ENCODE peak calls at places on chromosomes 6 and 20, in ten cellular contexts. L, B, P, I, V, N, K, H, O and R are unnamed samples.

GRCh38 chr6:169905041-169905807 is 153.8 kb downstream of the ERMARD start:
- DNase-seq in O (no peak), K (no peak), I (no peak), L (no peak), P (peak), H (no peak), B (peak), V (no peak), N (no peak), R (no peak)

GRCh38 chr6:161748535-161749386 is 474.9 kb upstream of the AGPAT4 start:
- DNase-seq in H (peak), B (no peak), I (no peak), P (no peak), O (peak), K (peak), L (peak), V (no peak), N (peak), R (no peak)

GRCh38 chr6:46510656-46511055 is 19.4 kb upstream of the RCAN2 start:
- DNase-seq in P (peak), I (no peak), H (no peak), K (no peak), O (no peak), V (no peak), B (peak), N (no peak), L (no peak), R (no peak)

GRCh38 chr6:33578588-33579011 is 1.5 kb downstream of the BAK1 start:
- DNase-seq in K (peak), B (no peak), H (no peak), L (no peak), P (no peak), V (peak), N (no peak), O (no peak), I (no peak), R (no peak)

GRCh38 chr6:156686429-156686939 is 90.7 kb upstream of the ARID1B start:
- DNase-seq in V (peak), O (no peak), I (no peak), K (peak), H (peak), N (peak), L (peak), P (peak), B (no peak), R (peak)

GRCh38 chr20:24779166-24779565 is 169.9 kb upstream of the CST7 start:
- DNase-seq in K (no peak), B (no peak), O (no peak), V (no peak), H (no peak), I (no peak), P (no peak), L (no peak), N (no peak), R (no peak)

GRCh38 chr6:110357298-110357695 is 852 bp downstream of the METTL24 start:
- DNase-seq in K (no peak), P (no peak), V (no peak), B (no peak), N (no peak), O (no peak), I (no peak), H (no peak), L (no peak), R (no peak)

GRCh38 chr20:43583982-43584432 is 6.7 kb upstream of the IFT52 start:
- DNase-seq in K (peak), L (no peak), N (peak), I (peak), V (peak), H (no peak), B (peak), P (peak), O (no peak), R (peak)

GRCh38 chr6:149060300-149060984 is 257.1 kb upstream of the TAB2 start:
- DNase-seq in N (peak), B (no peak), H (no peak), K (peak), O (no peak), I (no peak), V (peak), L (no peak), P (no peak), R (no peak)

GRCh38 chr6:99822741-99823512 is 171.1 kb downstream of the MCHR2 start:
- DNase-seq in H (peak), N (no peak), B (no peak), I (no peak), O (peak), V (peak), K (peak), P (peak), L (peak), R (peak)

GRCh38 chr20:31566658-31567379 is 38.3 kb upstream of the ID1 start:
- DNase-seq in O (no peak), I (no peak), N (no peak), P (peak), V (no peak), L (no peak), K (peak), B (no peak), H (no peak), R (no peak)

GRCh38 chr6:37525460-37526357 is 26.0 kb upstream of the CCDC167 start:
- DNase-seq in L (no peak), V (peak), P (no peak), K (no peak), B (no peak), N (no peak), I (no peak), O (no peak), H (peak), R (no peak)

GRCh38 chr6:148671085-148671484 is 75.7 kb upstream of the UST start:
- DNase-seq in V (no peak), K (no peak), O (no peak), N (no peak), I (no peak), P (no peak), H (no peak), L (no peak), B (no peak), R (no peak)

GRCh38 chr6:166253277-166254229 is 54.6 kb downstream of the PRR18 start:
- DNase-seq in P (no peak), O (peak), N (no peak), H (peak), V (peak), I (peak), L (no peak), B (no peak), K (peak), R (no peak)

DNA sequence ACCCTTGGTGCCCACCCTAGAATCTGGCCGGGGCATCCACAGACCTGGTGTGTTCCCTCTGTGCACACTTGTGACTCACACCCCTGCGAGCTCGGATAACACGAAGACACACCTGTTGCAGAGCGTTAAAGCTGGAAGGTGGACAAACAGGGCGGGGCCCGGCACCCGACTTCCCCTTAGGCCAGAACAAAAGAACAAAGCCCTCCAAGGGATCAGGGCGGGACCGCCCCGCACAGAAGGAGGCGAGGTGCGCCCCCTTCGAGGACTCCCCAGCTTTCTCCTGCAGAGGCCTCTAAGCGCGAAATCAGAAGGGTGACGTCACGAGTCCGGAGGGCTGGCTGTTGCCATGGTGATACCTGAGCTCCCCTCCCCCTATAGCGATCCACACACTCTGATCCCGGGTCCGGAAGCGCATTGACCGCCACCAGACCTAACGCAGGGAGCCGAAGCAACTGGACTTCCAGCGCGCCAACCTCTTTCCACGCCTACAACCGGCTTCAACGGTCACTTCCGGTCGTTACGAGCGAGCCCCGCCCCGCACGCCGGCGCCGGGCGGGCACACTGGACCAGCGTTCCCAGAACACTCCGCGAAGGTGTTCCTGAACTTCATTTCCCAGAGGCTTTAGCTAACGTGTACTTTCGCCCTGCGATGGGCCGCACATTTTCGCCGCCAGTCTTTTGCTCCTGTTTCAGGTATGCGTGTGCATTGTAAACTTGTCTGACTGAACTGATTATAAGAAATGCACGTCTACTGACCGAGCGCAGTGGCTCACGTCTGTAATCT is at the start of gene ZNF184:
- DNase-seq in N (peak), P (peak), V (peak), H (peak), B (peak), L (peak), O (peak), I (peak), K (peak), R (peak)
- TF ChIP-seq CTCF in N (peak), P (no peak), V (peak), H (peak), B (peak), L (no peak), O (no peak), I (no peak), K (no peak), R (no peak)

GRCh38 chr20:35264755-35265154 is 13.2 kb downstream of the MMP24OS start:
- DNase-seq in I (no peak), P (peak), L (peak), O (no peak), N (no peak), B (no peak), H (no peak), K (no peak), V (no peak), R (no peak)
- TF ChIP-seq CTCF in I (no peak), P (no peak), L (peak), O (no peak), N (no peak), B (no peak), H (no peak), K (no peak), V (peak), R (peak)

GRCh38 chr6:29628419-29629281 is 4.3 kb downstream of the GABBR1 start:
- DNase-seq in L (peak), P (peak), B (peak), K (peak), H (peak), V (peak), N (peak), O (peak), I (peak), R (peak)
- TF ChIP-seq CTCF in L (peak), P (peak), B (peak), K (peak), H (peak), V (peak), N (peak), O (peak), I (peak), R (peak)

GRCh38 chr6:75428204-75428603 is 65.4 kb downstream of the FILIP1 start:
- DNase-seq in B (no peak), O (no peak), H (no peak), L (no peak), V (no peak), K (peak), N (no peak), P (no peak), I (no peak), R (no peak)
- TF ChIP-seq CTCF in B (no peak), O (no peak), H (no peak), L (no peak), V (no peak), K (no peak), N (no peak), P (no peak), I (no peak), R (no peak)

GRCh38 chr20:49032455-49032854 is 13.7 kb upstream of the CSE1L start:
- DNase-seq in V (no peak), B (no peak), L (no peak), N (no peak), H (no peak), O (no peak), I (no peak), K (no peak), P (no peak), R (no peak)

GRCh38 chr20:49029203-49029602 is 16.9 kb upstream of the CSE1L start:
- DNase-seq in N (no peak), K (no peak), V (no peak), L (no peak), H (no peak), I (no peak), O (no peak), P (no peak), B (no peak), R (no peak)

GRCh38 chr20:49024220-49024619 is 21.9 kb upstream of the CSE1L start:
- DNase-seq in K (no peak), H (no peak), L (no peak), N (no peak), I (no peak), B (no peak), V (no peak), O (no peak), P (no peak), R (no peak)

GRCh38 chr20:49030954-49031619 is 15.0 kb upstream of the CSE1L start:
- DNase-seq in B (peak), P (no peak), I (no peak), N (no peak), K (no peak), O (no peak), H (no peak), L (no peak), V (no peak), R (no peak)

DNA sequence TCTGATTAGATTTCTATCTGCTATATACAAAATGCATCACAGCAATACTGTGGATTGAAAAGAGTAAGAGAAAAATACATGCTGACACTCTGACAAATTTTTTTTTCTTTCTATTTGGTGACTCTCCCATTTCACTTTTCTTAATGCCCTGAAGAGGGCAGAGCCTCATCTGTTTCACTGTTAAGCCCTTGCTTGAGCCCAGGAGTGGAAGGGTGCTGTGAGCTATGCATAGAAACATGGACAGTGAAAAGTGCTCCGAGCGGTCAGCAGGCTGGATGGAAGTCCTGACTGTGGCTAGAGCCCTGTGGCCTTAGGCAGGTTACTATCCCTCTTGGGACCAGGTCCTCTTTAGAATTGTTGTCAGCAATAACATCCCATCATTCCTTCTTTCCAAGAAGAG is 17.4 kb upstream of the CSE1L start:
- DNase-seq in V (no peak), L (peak), P (peak), B (no peak), N (no peak), O (no peak), I (no peak), K (no peak), H (peak), R (peak)
- TF ChIP-seq CTCF in V (peak), L (peak), P (peak), B (no peak), N (peak), O (peak), I (no peak), K (peak), H (peak), R (peak)

DNA sequence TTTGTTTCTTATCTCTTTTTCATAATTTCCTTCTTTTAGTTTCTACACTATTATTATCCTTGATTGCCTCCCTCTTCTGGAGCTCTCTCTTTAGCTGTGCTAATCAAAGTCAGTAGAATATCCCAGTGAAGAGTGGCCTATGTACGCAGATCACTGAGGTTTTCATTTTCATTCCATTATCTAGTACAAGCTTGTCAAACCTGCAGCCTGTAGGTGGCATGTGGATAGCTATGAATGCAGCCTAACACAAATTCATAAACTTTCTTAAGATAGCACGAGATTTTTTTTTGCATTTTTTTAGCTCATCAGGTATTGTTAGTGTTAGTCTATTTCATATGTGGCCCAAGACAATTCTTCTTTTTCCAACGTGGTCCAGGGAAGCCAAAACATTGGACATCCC is 825.7 kb upstream of the MAP3K7 start:
- DNase-seq in H (no peak), P (no peak), L (no peak), I (no peak), K (no peak), O (no peak), B (no peak), N (no peak), V (no peak), R (no peak)
- TF ChIP-seq CTCF in H (no peak), P (no peak), L (no peak), I (no peak), K (no peak), O (no peak), B (no peak), N (no peak), V (no peak), R (no peak)